ENCODE peak calls at places on chromosome 21, in five cellular contexts. One of them, this sample, is unnamed.

GRCh38 chr21:14383596-14384210 is 757 bp upstream of the HSPA13 start:
- DNase-seq in fibroblast of lung: peak; percentile 31
- DNase-seq in sigmoid colon: no peak
- DNase-seq in bronchial epithelial cell: no peak
- DNase-seq in GM23248: peak; percentile 60
- DNase-seq in this sample: no peak

GRCh38 chr21:37225440-37225839 is 41.7 kb downstream of the VPS26C start:
- DNase-seq in GM23248: no peak
- DNase-seq in bronchial epithelial cell: no peak
- DNase-seq in sigmoid colon: no peak
- DNase-seq in fibroblast of lung: no peak
- DNase-seq in this sample: no peak

GRCh38 chr21:44456207-44456914 is 1.1 kb downstream of the LRRC3 start:
- DNase-seq in sigmoid colon: peak; percentile 63
- DNase-seq in fibroblast of lung: no peak
- DNase-seq in GM23248: no peak
- DNase-seq in bronchial epithelial cell: no peak
- DNase-seq in this sample: no peak

GRCh38 chr21:15908187-15908586 is 178.4 kb downstream of the USP25 start:
- DNase-seq in fibroblast of lung: peak; percentile 55
- DNase-seq in bronchial epithelial cell: peak; percentile 44
- DNase-seq in sigmoid colon: no peak
- DNase-seq in GM23248: peak; percentile 39
- DNase-seq in this sample: no peak

GRCh38 chr21:17699524-17700189 is 87.0 kb upstream of the BTG3 start:
- DNase-seq in sigmoid colon: no peak
- DNase-seq in bronchial epithelial cell: no peak
- DNase-seq in GM23248: no peak
- DNase-seq in fibroblast of lung: no peak
- DNase-seq in this sample: no peak

GRCh38 chr21:29299046-29299905 is 554 bp downstream of the BACH1 start:
- DNase-seq in GM23248: peak; percentile 89
- DNase-seq in fibroblast of lung: peak; percentile 63
- DNase-seq in sigmoid colon: peak; percentile 81
- DNase-seq in bronchial epithelial cell: no peak
- DNase-seq in this sample: peak; percentile 58

GRCh38 chr21:27024316-27024715 is 57.4 kb upstream of the ADAMTS5 start:
- DNase-seq in fibroblast of lung: peak; percentile 55
- DNase-seq in bronchial epithelial cell: no peak
- DNase-seq in GM23248: peak; percentile 62
- DNase-seq in sigmoid colon: no peak
- DNase-seq in this sample: no peak

GRCh38 chr21:20258542-20258941 is 739.7 kb upstream of the NCAM2 start:
- DNase-seq in fibroblast of lung: no peak
- DNase-seq in sigmoid colon: no peak
- DNase-seq in bronchial epithelial cell: no peak
- DNase-seq in GM23248: no peak
- DNase-seq in this sample: no peak

GRCh38 chr21:36321325-36322082 is 1.5 kb downstream of the MORC3 start:
- DNase-seq in sigmoid colon: no peak
- DNase-seq in GM23248: peak; percentile 54
- DNase-seq in fibroblast of lung: peak; percentile 33
- DNase-seq in bronchial epithelial cell: peak; percentile 44
- DNase-seq in this sample: peak; percentile 3

GRCh38 chr21:21084179-21084578 is 86.0 kb downstream of the NCAM2 start:
- DNase-seq in fibroblast of lung: peak; percentile 82
- DNase-seq in sigmoid colon: no peak
- DNase-seq in bronchial epithelial cell: no peak
- DNase-seq in GM23248: no peak
- DNase-seq in this sample: no peak

GRCh38 chr21:19011448-19011847 is 607.9 kb upstream of the TMPRSS15 start:
- DNase-seq in GM23248: no peak
- DNase-seq in fibroblast of lung: no peak
- DNase-seq in sigmoid colon: no peak
- DNase-seq in bronchial epithelial cell: peak; percentile 1
- DNase-seq in this sample: no peak

GRCh38 chr21:40516336-40516735 is 330.6 kb downstream of the DSCAM start:
- DNase-seq in GM23248: no peak
- DNase-seq in sigmoid colon: no peak
- DNase-seq in fibroblast of lung: no peak
- DNase-seq in bronchial epithelial cell: no peak
- DNase-seq in this sample: no peak

GRCh38 chr21:27622636-27623035 is 655.7 kb upstream of the ADAMTS5 start:
- DNase-seq in bronchial epithelial cell: no peak
- DNase-seq in GM23248: no peak
- DNase-seq in fibroblast of lung: no peak
- DNase-seq in sigmoid colon: no peak
- DNase-seq in this sample: no peak

GRCh38 chr21:38626311-38626710 is 128.0 kb upstream of the ERG start:
- DNase-seq in bronchial epithelial cell: no peak
- DNase-seq in sigmoid colon: no peak
- DNase-seq in GM23248: no peak
- DNase-seq in fibroblast of lung: no peak
- DNase-seq in this sample: no peak

GRCh38 chr21:38637161-38637560 is 138.9 kb upstream of the ERG start:
- DNase-seq in bronchial epithelial cell: peak; percentile 75
- DNase-seq in fibroblast of lung: peak; percentile 36
- DNase-seq in sigmoid colon: no peak
- DNase-seq in GM23248: peak; percentile 56
- DNase-seq in this sample: no peak

GRCh38 chr21:38628426-38628825 is 130.1 kb upstream of the ERG start:
- DNase-seq in bronchial epithelial cell: no peak
- DNase-seq in GM23248: no peak
- DNase-seq in sigmoid colon: no peak
- DNase-seq in fibroblast of lung: no peak
- DNase-seq in this sample: no peak

GRCh38 chr21:38631676-38632075 is 133.4 kb upstream of the ERG start:
- DNase-seq in fibroblast of lung: peak; percentile 91
- DNase-seq in sigmoid colon: no peak
- DNase-seq in GM23248: peak; percentile 87
- DNase-seq in bronchial epithelial cell: peak; percentile 83
- DNase-seq in this sample: no peak

DNA sequence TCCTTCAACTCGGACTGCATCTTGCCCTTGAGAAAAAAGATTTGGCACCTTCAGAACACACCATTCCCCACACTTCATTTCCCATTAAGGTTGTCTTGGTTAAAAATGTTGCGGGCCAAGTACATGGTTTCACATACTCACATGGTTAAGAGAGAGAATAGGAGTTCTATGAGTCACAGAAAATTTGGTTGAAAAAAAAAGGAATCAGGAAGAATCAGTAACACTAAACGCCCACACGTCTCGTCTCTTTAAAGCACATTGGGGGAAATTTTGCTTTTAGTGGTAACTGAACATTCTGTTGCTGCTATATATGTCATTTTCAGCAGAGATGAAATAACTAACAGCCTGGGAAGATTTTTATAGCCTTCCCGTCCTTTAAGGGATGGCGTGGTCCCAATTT is 132.9 kb upstream of the ERG start:
- DNase-seq in GM23248: peak; percentile 92
- DNase-seq in fibroblast of lung: peak; percentile 93
- DNase-seq in bronchial epithelial cell: peak; percentile 63
- DNase-seq in sigmoid colon: no peak
- DNase-seq in this sample: no peak
- H3K27me3 ChIP-seq in GM23248: no peaks in the 10 kb centered on the region
- H3K27me3 ChIP-seq in fibroblast of lung: peaks cover 11% of the 10 kb centered on the region
- H3K27me3 ChIP-seq in bronchial epithelial cell: no peaks in the 10 kb centered on the region
- H3K27me3 ChIP-seq in sigmoid colon: peaks cover 9% of the 10 kb centered on the region
- H3K27me3 ChIP-seq in this sample: no peaks in the 10 kb centered on the region

DNA sequence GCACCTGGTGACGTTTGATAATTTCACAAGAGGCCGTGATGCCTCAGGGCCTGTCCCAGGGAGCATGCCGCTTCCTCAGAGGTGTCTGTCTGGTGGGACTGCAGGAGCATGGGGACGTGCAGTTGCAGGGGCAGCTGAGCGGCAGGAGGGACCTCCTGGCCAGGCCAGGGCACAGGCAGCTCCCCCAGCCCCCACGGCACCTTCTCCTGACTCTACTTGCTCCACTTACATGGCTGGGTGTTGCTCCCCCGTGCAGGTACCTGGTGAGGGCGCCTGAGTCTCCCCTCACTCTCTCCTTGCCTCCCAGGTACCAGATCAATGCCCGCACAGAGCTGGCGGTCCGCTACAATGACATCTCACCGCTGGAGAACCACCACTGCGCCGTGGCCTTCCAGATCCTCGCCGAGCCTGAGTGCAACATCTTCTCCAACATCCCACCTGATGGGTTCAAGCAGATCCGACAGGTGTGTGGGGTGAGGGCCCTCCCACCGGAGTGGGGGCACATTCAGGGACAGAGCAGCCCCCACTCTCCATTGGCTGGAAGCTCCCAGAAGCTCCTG is 108.4 kb downstream of the PDE9A start:
- DNase-seq in fibroblast of lung: no peak
- DNase-seq in sigmoid colon: no peak
- DNase-seq in GM23248: no peak
- DNase-seq in bronchial epithelial cell: no peak
- DNase-seq in this sample: no peak
- H3K27me3 ChIP-seq in fibroblast of lung: no peaks in the 10 kb centered on the region
- H3K27me3 ChIP-seq in sigmoid colon: no peaks in the 10 kb centered on the region
- H3K27me3 ChIP-seq in GM23248: peaks cover 18% of the 10 kb centered on the region
- H3K27me3 ChIP-seq in bronchial epithelial cell: no peaks in the 10 kb centered on the region
- H3K27me3 ChIP-seq in this sample: no peaks in the 10 kb centered on the region

GRCh38 chr21:41571938-41572510 is 64.1 kb upstream of the TMPRSS2 start:
- DNase-seq in sigmoid colon: no peak
- DNase-seq in GM23248: no peak
- DNase-seq in fibroblast of lung: no peak
- DNase-seq in bronchial epithelial cell: no peak
- DNase-seq in this sample: no peak
- H3K27me3 ChIP-seq in sigmoid colon: no peaks in the 10 kb centered on the region
- H3K27me3 ChIP-seq in GM23248: peaks cover 8% of the 10 kb centered on the region
- H3K27me3 ChIP-seq in fibroblast of lung: no peaks in the 10 kb centered on the region
- H3K27me3 ChIP-seq in bronchial epithelial cell: no peaks in the 10 kb centered on the region
- H3K27me3 ChIP-seq in this sample: no peaks in the 10 kb centered on the region

DNA sequence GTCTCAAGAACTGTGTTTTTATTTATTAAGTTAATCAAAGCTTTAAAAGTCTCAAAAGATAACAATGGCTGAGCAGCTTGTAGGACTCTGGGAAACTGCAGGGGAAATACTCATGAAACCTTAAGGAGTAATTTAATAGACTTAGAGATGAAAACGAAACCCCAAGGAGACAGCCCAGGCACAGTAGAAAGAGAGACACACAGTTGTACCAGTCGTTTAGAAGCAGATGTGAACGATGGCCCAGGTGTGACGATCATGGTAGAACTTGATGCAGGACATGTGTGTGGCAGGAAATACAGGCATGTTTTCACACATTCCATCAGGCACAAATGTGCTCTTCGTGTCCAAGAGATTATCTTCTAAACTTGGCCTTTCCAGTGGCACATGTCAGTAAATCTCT is 21.2 kb upstream of the MRPS6 start:
- DNase-seq in GM23248: no peak
- DNase-seq in sigmoid colon: no peak
- DNase-seq in bronchial epithelial cell: no peak
- DNase-seq in fibroblast of lung: no peak
- DNase-seq in this sample: no peak
- H3K27me3 ChIP-seq in GM23248: no peaks in the 10 kb centered on the region
- H3K27me3 ChIP-seq in sigmoid colon: no peaks in the 10 kb centered on the region
- H3K27me3 ChIP-seq in bronchial epithelial cell: no peaks in the 10 kb centered on the region
- H3K27me3 ChIP-seq in fibroblast of lung: no peaks in the 10 kb centered on the region
- H3K27me3 ChIP-seq in this sample: no peaks in the 10 kb centered on the region

DNA sequence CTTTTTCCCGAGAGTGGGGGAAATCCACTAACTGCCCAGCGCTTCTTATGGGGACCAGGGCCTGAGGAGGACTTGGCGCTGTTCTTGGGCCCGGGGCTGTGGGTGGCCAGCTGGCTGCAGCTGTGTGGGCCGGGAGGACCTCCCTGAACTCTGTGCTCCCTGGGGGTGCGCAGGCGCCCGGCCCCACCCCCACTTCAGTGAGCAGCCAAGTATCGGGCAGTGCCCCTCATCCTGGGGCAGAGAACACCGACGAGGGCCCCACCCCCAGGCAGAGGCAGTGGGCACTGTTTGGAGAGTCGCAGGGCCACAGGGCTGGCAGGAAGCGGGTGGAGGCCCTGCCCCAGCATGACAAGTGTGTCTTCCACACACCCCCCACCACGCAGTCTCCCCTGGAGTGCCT is 32.5 kb upstream of the SLC19A1 start:
- DNase-seq in bronchial epithelial cell: no peak
- DNase-seq in GM23248: no peak
- DNase-seq in sigmoid colon: peak; percentile 63
- DNase-seq in fibroblast of lung: no peak
- DNase-seq in this sample: no peak
- H3K27me3 ChIP-seq in bronchial epithelial cell: no peaks in the 10 kb centered on the region
- H3K27me3 ChIP-seq in GM23248: peaks cover 12% of the 10 kb centered on the region
- H3K27me3 ChIP-seq in sigmoid colon: no peaks in the 10 kb centered on the region
- H3K27me3 ChIP-seq in fibroblast of lung: no peaks in the 10 kb centered on the region
- H3K27me3 ChIP-seq in this sample: no peaks in the 10 kb centered on the region

GRCh38 chr21:32909393-32909792 is 116.3 kb upstream of the OLIG2 start:
- DNase-seq in bronchial epithelial cell: no peak
- DNase-seq in fibroblast of lung: no peak
- DNase-seq in GM23248: no peak
- DNase-seq in sigmoid colon: no peak
- DNase-seq in this sample: no peak

GRCh38 chr21:32907521-32907920 is 118.2 kb upstream of the OLIG2 start:
- DNase-seq in fibroblast of lung: no peak
- DNase-seq in sigmoid colon: no peak
- DNase-seq in GM23248: no peak
- DNase-seq in bronchial epithelial cell: no peak
- DNase-seq in this sample: no peak

DNA sequence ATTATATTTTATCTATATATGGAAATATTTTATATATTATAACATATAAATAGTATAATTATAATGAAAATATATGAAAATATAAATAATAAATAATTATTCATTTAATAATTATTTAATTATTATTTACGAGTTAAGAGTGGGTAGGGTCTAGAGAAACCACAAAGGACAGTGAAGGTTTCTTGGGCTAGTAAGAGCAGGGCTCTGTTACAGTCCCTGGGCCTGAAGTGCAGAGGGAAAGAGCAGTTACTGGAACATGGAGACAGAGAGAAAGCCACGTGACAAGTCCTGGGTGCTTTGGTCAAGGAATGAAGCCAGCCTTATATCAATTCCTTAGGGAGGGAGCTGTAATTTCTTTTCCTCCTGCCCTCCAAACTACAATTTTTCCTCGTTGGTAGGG is 117.2 kb upstream of the OLIG2 start:
- DNase-seq in fibroblast of lung: no peak
- DNase-seq in bronchial epithelial cell: no peak
- DNase-seq in GM23248: no peak
- DNase-seq in sigmoid colon: no peak
- DNase-seq in this sample: no peak
- H3K27me3 ChIP-seq in fibroblast of lung: peaks cover 3% of the 10 kb centered on the region
- H3K27me3 ChIP-seq in bronchial epithelial cell: no peaks in the 10 kb centered on the region
- H3K27me3 ChIP-seq in GM23248: peaks cover 9% of the 10 kb centered on the region
- H3K27me3 ChIP-seq in sigmoid colon: no peaks in the 10 kb centered on the region
- H3K27me3 ChIP-seq in this sample: no peaks in the 10 kb centered on the region

GRCh38 chr21:33063907-33064622 is 5.9 kb upstream of the OLIG1 start:
- DNase-seq in GM23248: no peak
- DNase-seq in bronchial epithelial cell: no peak
- DNase-seq in sigmoid colon: no peak
- DNase-seq in fibroblast of lung: no peak
- DNase-seq in this sample: no peak
- H3K27me3 ChIP-seq in GM23248: peaks cover 75% of the 10 kb centered on the region
- H3K27me3 ChIP-seq in bronchial epithelial cell: peaks cover 20% of the 10 kb centered on the region
- H3K27me3 ChIP-seq in sigmoid colon: peaks cover 91% of the 10 kb centered on the region
- H3K27me3 ChIP-seq in fibroblast of lung: peaks cover 56% of the 10 kb centered on the region
- H3K27me3 ChIP-seq in this sample: peaks cover 8% of the 10 kb centered on the region

This sample was measured in thyroid gland.